ENCODE peak calls at places on chromosomes 7 and 10, in eight cellular contexts. J, Z, W, S, R, A, B and E are unnamed samples.

GRCh38 chr10:28503114-28503513 is 29.8 kb upstream of the WAC start:
- DNase-seq in B (peak; percentile 63), R (no peak), S (no peak), W (peak; percentile 55), A (no peak), J (peak; percentile 71), Z (peak; percentile 21), E (peak; percentile 45)

GRCh38 chr10:109456566-109457361 is 466.5 kb downstream of the XPNPEP1 start:
- DNase-seq in R (no peak), A (no peak), S (no peak), J (no peak), Z (no peak), W (no peak), B (peak; percentile 46), E (no peak)

GRCh38 chr7:104960741-104961479 is 53.1 kb upstream of the KMT2E start:
- DNase-seq in W (peak; percentile 66), A (no peak), J (no peak), R (no peak), B (no peak), Z (no peak), S (no peak), E (no peak)

GRCh38 chr10:43396928-43397624 is 11.9 kb downstream of the HNRNPF start:
- DNase-seq in B (peak; percentile 96), S (peak; percentile 95), J (peak; percentile 94), A (no peak), R (peak; percentile 51), Z (no peak), W (peak; percentile 89), E (peak; percentile 89)

GRCh38 chr10:92892706-92893054 is 44.4 kb downstream of the EXOC6 start:
- DNase-seq in W (no peak), B (no peak), S (no peak), J (no peak), R (no peak), A (no peak), Z (no peak), E (no peak)

GRCh38 chr10:97869091-97870042 is 19.7 kb downstream of the GOLGA7B start:
- DNase-seq in Z (peak; percentile 69), A (no peak), W (peak; percentile 86), R (peak; percentile 26), S (peak; percentile 89), J (peak; percentile 87), B (peak; percentile 87), E (peak; percentile 93)

GRCh38 chr7:128904381-128905197 is 5.9 kb downstream of the KCP start:
- DNase-seq in Z (peak; percentile 64), J (no peak), B (peak; percentile 49), W (no peak), R (no peak), A (no peak), S (peak; percentile 56), E (no peak)

GRCh38 chr7:4136036-4136435 is 546.1 kb upstream of the FOXK1 start:
- DNase-seq in R (no peak), W (no peak), A (peak; percentile 34), S (no peak), B (peak; percentile 2), Z (no peak), J (no peak), E (no peak)

GRCh38 chr10:106971411-106971831 is 193.1 kb downstream of the SORCS1 start:
- DNase-seq in J (no peak), S (no peak), A (no peak), W (no peak), B (no peak), R (no peak), Z (no peak), E (no peak)

GRCh38 chr10:131892817-131893675 is 7.8 kb upstream of the PPP2R2D start:
- DNase-seq in R (no peak), A (no peak), W (no peak), J (no peak), Z (no peak), S (no peak), B (peak; percentile 27), E (no peak)

GRCh38 chr7:46178685-46179084 is 257.6 kb upstream of the IGFBP3 start:
- DNase-seq in W (no peak), J (no peak), B (no peak), S (no peak), A (peak; percentile 19), R (no peak), Z (no peak), E (no peak)

GRCh38 chr10:91582063-91582673 is 50.7 kb downstream of the PPP1R3C start:
- DNase-seq in Z (no peak), A (no peak), W (no peak), R (no peak), B (no peak), J (no peak), S (no peak), E (no peak)

GRCh38 chr10:46091080-46091833 is 45.2 kb upstream of the MSMB start:
- DNase-seq in S (no peak), B (no peak), A (no peak), W (no peak), J (no peak), R (no peak), Z (no peak), E (no peak)

GRCh38 chr10:100999742-101000601 is at the start of gene LZTS2:
- DNase-seq in W (peak; percentile 70), A (no peak), J (peak; percentile 49), B (no peak), S (no peak), Z (peak; percentile 80), R (no peak), E (peak; percentile 55)
- H3K4me1 ChIP-seq in W (peaks cover 23% of the 10 kb centered on the region), A (peaks cover 16% of the 10 kb centered on the region), J (peaks cover 65% of the 10 kb centered on the region), B (peaks cover 44% of the 10 kb centered on the region), S (peaks cover 27% of the 10 kb centered on the region), Z (peaks cover 81% of the 10 kb centered on the region), R (peaks cover 34% of the 10 kb centered on the region), E (peaks cover 13% of the 10 kb centered on the region)

DNA sequence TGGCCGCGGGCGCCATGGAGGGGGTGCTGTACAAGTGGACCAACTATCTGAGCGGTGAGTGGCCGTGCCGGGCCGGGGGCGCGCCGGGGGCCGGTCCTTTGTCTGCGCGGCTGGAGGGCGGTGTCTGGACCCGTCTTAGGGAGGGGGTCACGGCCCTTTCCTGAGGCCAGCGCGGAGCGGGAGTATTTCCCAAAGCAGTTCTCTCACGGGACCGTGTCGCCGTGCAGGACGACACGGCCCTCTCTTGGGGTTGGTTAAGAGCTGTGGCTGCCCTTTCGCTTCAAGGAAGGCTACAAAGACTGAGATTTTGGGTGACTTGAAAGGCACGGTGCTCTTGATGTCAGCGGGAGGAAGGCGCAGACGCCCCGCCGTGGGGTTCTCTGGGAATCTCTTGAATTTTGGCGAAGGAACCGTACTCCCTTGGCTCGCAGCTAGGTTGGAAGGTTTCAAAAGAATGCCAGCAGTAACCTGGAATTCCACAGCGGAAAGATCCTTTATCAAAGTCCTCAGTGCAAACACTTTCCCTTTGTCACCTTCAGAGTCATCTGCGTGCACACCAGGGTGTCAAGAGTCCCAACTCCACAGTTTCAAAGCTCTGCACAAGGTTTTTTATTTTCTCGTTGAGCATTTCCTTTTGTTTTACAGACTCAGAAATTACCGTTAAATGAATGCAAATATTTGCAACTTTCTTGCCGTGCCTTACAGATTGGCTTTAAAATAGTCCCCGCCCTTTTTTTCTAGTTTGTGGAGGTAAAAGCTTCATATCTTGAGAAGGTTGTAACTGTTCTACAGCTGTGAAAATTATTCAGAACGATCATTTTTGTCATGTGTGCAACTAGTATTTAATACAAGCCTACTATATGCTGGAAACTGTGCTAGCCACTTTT is 780 bp downstream of the PLEKHA8 start:
- DNase-seq in R (no peak), Z (peak; percentile 53), S (peak; percentile 39), A (no peak), J (no peak), W (peak; percentile 30), B (no peak), E (peak; percentile 23)
- TF ChIP-seq CTCF in R (no peak), Z (no peak), S (no peak), A (no peak), J (no peak), W (no peak), B (no peak), E (no peak)

GRCh38 chr7:157138424-157139141 is at the start of gene UBE3C:
- DNase-seq in A (peak; percentile 73), B (peak; percentile 93), R (peak; percentile 51), J (peak; percentile 91), W (peak; percentile 81), Z (peak; percentile 97), S (peak; percentile 95), E (peak; percentile 82)
- TF ChIP-seq POLR2A in A (peak; percentile 56), B (peak; percentile 47), R (no peak), J (no peak), W (peak; percentile 58), Z (peak; percentile 84), S (peak; percentile 69), E (no peak)

GRCh38 chr10:79125092-79125491 is 56.3 kb downstream of the ZMIZ1 start:
- DNase-seq in J (no peak), B (no peak), S (no peak), R (no peak), W (no peak), A (no peak), Z (no peak), E (no peak)

GRCh38 chr10:79127151-79127961 is 58.6 kb downstream of the ZMIZ1 start:
- DNase-seq in B (peak; percentile 67), S (peak; percentile 95), R (no peak), W (peak; percentile 37), A (peak; percentile 36), Z (peak; percentile 77), J (peak; percentile 97), E (peak; percentile 70)

GRCh38 chr10:79124066-79124465 is 55.3 kb downstream of the ZMIZ1 start:
- DNase-seq in S (no peak), R (no peak), Z (no peak), J (no peak), W (no peak), B (no peak), A (no peak), E (no peak)

GRCh38 chr10:79128241-79128922 is 59.6 kb downstream of the ZMIZ1 start:
- DNase-seq in Z (no peak), S (no peak), A (no peak), J (no peak), B (no peak), W (no peak), R (no peak), E (no peak)

DNA sequence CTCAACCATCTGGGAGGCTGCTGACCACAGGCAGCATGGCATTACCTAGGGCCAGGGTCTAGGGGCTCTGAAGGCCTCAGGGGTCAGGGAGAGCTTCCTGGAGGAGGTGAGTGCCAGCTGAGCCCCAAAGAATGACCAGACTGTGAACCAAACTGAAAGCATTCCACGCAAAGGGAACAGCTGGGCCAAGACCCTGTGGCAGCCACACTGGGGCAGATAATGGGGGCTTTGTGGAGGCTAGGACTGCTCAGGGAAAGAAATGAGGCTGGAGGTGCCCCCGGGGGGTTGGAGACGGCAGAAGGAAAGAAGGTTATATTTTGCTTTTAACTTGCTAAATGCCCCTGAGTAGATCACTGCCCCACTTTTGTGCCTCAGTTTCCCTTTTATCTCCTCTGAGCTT is 57.6 kb downstream of the ZMIZ1 start:
- DNase-seq in R (no peak), Z (no peak), B (no peak), J (no peak), S (no peak), W (no peak), A (no peak), E (no peak)
- H3K4me1 ChIP-seq in R (peaks cover 24% of the 10 kb centered on the region), Z (peaks cover 70% of the 10 kb centered on the region), B (peaks cover 48% of the 10 kb centered on the region), J (peaks cover 86% of the 10 kb centered on the region), S (peaks cover 82% of the 10 kb centered on the region), W (peaks cover 4% of the 10 kb centered on the region), A (peaks cover 44% of the 10 kb centered on the region), E (no peaks in the 10 kb centered on the region)

DNA sequence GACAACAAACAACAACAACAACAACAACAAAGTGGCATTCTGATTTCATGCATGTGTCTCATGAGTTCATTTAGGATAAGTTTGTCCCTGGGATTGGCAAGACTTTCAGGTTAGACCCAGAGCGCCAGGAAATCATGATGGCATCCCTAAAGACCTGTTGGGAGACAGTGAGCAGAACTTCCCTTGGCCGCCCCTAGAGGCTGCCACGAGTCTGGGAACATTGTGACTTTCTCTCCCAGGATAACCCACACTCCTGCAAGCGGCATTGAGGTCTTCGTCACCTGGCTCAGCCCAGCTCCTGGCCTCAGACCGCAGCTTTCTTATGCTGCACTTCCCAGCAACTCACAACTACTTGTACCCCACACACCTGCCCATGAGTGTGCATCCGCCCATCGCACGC is 80.5 kb upstream of the RNF32 start:
- DNase-seq in Z (no peak), A (peak; percentile 21), W (no peak), R (no peak), J (no peak), B (no peak), S (peak; percentile 37), E (no peak)
- TF ChIP-seq CTCF in Z (peak; percentile 71), A (peak; percentile 64), W (no peak), R (no peak), J (no peak), B (no peak), S (peak; percentile 7), E (no peak)